ENCODE peak calls at places on chromosome 21, in four cellular contexts. S, E, J and Z are unnamed samples.

GRCh38 chr21:36747815-36748381 is 49.0 kb downstream of the SIM2 start:
- DNase-seq in S (no peak), E (no peak), J (peak; percentile 48), Z (no peak)

GRCh38 chr21:37631319-37632117 is 264.9 kb downstream of the DYRK1A start:
- DNase-seq in S (no peak), E (no peak), J (no peak), Z (no peak)

GRCh38 chr21:38269567-38269917 is 12.8 kb downstream of the KCNJ15 start:
- DNase-seq in S (no peak), E (no peak), J (no peak), Z (no peak)

GRCh38 chr21:41664881-41665765 is 101.7 kb downstream of the RIPK4 start:
- DNase-seq in S (peak; percentile 38), E (no peak), J (no peak), Z (no peak)

GRCh38 chr21:14545906-14546480 is at the start of gene SAMSN1:
- DNase-seq in S (peak; percentile 26), E (no peak), J (no peak), Z (no peak)

GRCh38 chr21:36661511-36662309 is 37.2 kb upstream of the SIM2 start:
- DNase-seq in S (no peak), E (no peak), J (peak; percentile 58), Z (no peak)

GRCh38 chr21:16323586-16323985 is 593.8 kb downstream of the USP25 start:
- DNase-seq in S (no peak), E (no peak), J (no peak), Z (no peak)

GRCh38 chr21:40531016-40531415 is 315.9 kb downstream of the DSCAM start:
- DNase-seq in S (no peak), E (no peak), J (no peak), Z (no peak)

GRCh38 chr21:27649746-27650145 is 682.9 kb upstream of the ADAMTS5 start:
- DNase-seq in S (no peak), E (no peak), J (no peak), Z (no peak)

GRCh38 chr21:43269461-43269860 is 100.7 kb downstream of the CRYAA start:
- DNase-seq in S (no peak), E (no peak), J (no peak), Z (no peak)

GRCh38 chr21:41024341-41025056 is 143.5 kb upstream of the BACE2 start:
- DNase-seq in S (no peak), E (no peak), J (no peak), Z (peak; percentile 34)

GRCh38 chr21:42121792-42122191 is 50.7 kb downstream of the UMODL1 start:
- DNase-seq in S (no peak), E (no peak), J (no peak), Z (no peak)

GRCh38 chr21:31184462-31184861 is 146.2 kb upstream of the KRTAP19-8 start:
- DNase-seq in S (no peak), E (no peak), J (no peak), Z (no peak)

GRCh38 chr21:36452281-36452680 is 27.6 kb downstream of the CLDN14 start:
- DNase-seq in S (no peak), E (no peak), J (no peak), Z (no peak)

GRCh38 chr21:33383056-33383888 is 19.9 kb upstream of the IFNGR2 start:
- DNase-seq in S (peak; percentile 51), E (peak; percentile 78), J (peak; percentile 79), Z (peak; percentile 59)
- TF ChIP-seq POLR2A in S (no peak), E (no peak), J (no peak), Z (no peak)

GRCh38 chr21:33487996-33488395 is 3.5 kb downstream of the DNAJC28 start:
- DNase-seq in S (no peak), E (no peak), J (no peak), Z (no peak)

GRCh38 chr21:33490991-33491372 is 534 bp downstream of the DNAJC28 start:
- DNase-seq in S (no peak), E (no peak), J (no peak), Z (no peak)

GRCh38 chr21:33488936-33489335 is 2.6 kb downstream of the DNAJC28 start:
- DNase-seq in S (no peak), E (no peak), J (no peak), Z (no peak)

GRCh38 chr21:33492571-33492970 is 1.1 kb upstream of the DNAJC28 start:
- DNase-seq in S (peak; percentile 14), E (no peak), J (no peak), Z (no peak)

DNA sequence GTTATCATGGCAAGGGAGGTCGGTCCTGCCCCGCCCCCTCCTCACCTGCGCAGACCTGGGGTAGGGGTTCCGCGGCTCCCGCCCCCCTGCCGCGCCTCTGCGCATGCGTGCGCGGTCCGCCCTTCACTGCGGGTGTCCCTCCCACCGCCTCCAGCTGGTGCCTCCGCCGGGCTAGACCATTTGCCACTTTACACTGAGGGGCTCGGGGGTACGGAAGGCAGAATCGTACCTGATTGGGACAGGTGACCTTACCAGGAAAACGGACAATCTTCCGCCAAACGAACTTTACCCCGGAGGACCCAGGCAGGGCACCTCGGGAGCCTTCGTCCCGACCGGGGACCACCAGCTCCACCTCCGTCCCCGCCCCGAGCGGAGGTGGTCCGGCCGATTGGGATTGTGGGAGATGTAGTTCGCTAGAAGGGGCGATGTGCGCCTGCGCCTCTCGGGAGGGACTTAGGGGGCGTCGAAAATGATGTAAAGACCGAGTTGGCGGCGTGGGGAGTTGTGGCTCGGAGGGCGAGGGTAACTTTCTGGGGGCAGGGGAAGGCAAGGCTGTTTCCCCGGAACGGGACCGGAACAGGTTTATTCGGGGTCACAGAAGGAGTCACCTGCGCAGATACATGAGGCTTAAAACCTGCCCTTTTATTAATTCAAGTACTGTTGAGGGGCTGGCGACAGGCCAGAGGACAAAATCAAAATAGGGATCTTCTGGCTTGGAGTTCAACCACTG is at the start of gene DNAJC28:
- DNase-seq in S (peak; percentile 87), E (peak; percentile 91), J (peak; percentile 95), Z (peak; percentile 84)
- TF ChIP-seq POLR2A in S (no peak), E (peak; percentile 45), J (no peak), Z (no peak)

DNA sequence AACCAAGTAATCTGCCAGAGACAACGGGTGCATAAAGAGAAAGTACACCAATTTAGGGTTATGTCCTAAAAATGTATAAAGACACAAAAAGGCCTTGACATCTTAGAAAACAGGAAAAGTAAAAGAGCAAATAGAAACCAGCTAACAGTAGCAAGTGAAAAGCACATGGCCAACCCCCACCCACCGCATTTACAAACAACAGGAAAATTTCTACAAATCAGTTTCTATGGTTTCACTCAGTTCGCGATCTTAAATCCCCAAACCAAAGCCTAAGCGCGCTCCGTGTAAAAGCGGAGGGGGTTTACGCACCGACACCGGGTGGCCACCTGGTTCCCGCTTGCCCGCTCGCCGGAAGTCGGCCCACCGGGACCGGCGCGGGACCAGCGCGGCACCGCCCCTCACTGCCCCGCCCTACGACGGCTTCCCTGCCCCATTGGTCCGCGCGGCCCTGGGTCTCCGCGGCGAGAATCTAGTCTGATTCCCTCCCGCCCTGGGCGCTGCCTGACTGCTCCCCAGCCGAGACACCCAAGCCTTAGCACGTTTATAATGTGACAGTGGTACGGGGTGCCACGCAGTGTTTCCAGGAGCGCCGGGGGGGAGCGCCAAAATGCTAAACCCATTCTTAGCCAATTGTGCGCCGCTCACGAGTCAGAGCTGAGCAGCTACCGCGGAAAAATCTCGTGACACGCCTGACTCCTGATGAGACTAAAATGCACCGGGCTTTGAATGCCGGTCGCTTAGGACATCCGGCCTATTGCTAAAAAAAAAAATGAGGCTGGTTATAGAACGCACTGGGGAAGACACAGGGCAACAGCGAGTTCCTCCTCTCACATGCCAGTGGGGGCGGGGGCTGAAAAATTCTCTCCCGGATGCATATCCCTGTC is at the start of gene GART:
- DNase-seq in S (peak; percentile 74), E (peak; percentile 83), J (peak; percentile 84), Z (peak; percentile 78)
- TF ChIP-seq POLR2A in S (peak; percentile 51), E (peak; percentile 87), J (peak; percentile 75), Z (peak; percentile 81)

GRCh38 chr21:25907573-25908275 is 173.0 kb downstream of the GABPA start:
- DNase-seq in S (no peak), E (no peak), J (no peak), Z (no peak)
- TF ChIP-seq POLR2A in S (no peak), E (no peak), J (no peak), Z (no peak)